ENCODE peak calls at places on chromosome 5, in ten cellular contexts. J is HepG2; Q is putamen; M is CD8-positive, alpha-beta memory T cell; K is stimulated activated CD4-positive, alpha-beta T cell treated with anti-CD3 and anti-CD28 coated beads, Interleukin-15, amount 100 ng/mL, for 1 hour; P is HT1080; I is NCI-H1105 treated with DMSO at 0.1 percent for 48 hours; N is posterior cingulate gyrus; R is neuronal stem cell; V is dorsolateral prefrontal cortex. Z is an unnamed sample.

GRCh38 chr5:163409384-163409783 is 28.0 kb upstream of the CCNG1 start:
- DNase-seq in J (no peak), Q (no peak), M (no peak), K (no peak), P (no peak), I (no peak), N (no peak), R (no peak), V (no peak), Z (no peak)

GRCh38 chr5:175663191-175664184 is 5.6 kb downstream of the HRH2 start:
- DNase-seq in J (no peak), Q (no peak), M (no peak), K (no peak), P (no peak), I (no peak), N (no peak), R (no peak), V (no peak), Z (no peak)

GRCh38 chr5:133890308-133890707 is 78.1 kb downstream of the C5orf15 start:
- DNase-seq in J (no peak), Q (no peak), M (no peak), K (no peak), P (no peak), I (no peak), N (no peak), R (no peak), V (no peak), Z (no peak)

GRCh38 chr5:152271420-152271819 is 133.7 kb downstream of the NMUR2 start:
- DNase-seq in J (peak; percentile 23), Q (no peak), M (no peak), K (no peak), P (peak; percentile 20), I (peak; percentile 3), N (no peak), R (peak; percentile 12), V (no peak), Z (peak; percentile 53)

GRCh38 chr5:51476456-51476855 is 93.2 kb downstream of the ISL1 start:
- DNase-seq in J (no peak), Q (no peak), M (no peak), K (no peak), P (no peak), I (no peak), N (no peak), R (no peak), V (no peak), Z (no peak)

GRCh38 chr5:65209341-65209740 is 272.4 kb downstream of the ADAMTS6 start:
- DNase-seq in J (no peak), Q (no peak), M (no peak), K (no peak), P (peak; percentile 95), I (no peak), N (no peak), R (no peak), V (no peak), Z (no peak)

GRCh38 chr5:175778951-175779475 is 92.4 kb upstream of the CPLX2 start:
- DNase-seq in J (peak; percentile 29), Q (no peak), M (no peak), K (no peak), P (peak; percentile 57), I (peak; percentile 88), N (peak; percentile 68), R (no peak), V (peak; percentile 61), Z (no peak)

GRCh38 chr5:133109655-133110483 is 58.1 kb downstream of the HSPA4 start:
- DNase-seq in J (no peak), Q (no peak), M (no peak), K (no peak), P (no peak), I (no peak), N (no peak), R (no peak), V (no peak), Z (no peak)

GRCh38 chr5:179908528-179908927 is 831 bp upstream of the TBC1D9B start:
- DNase-seq in J (peak; percentile 32), Q (no peak), M (no peak), K (no peak), P (no peak), I (no peak), N (no peak), R (no peak), V (no peak), Z (peak; percentile 75)

GRCh38 chr5:16812911-16813310 is 123.2 kb downstream of the MYO10 start:
- DNase-seq in J (peak; percentile 58), Q (no peak), M (no peak), K (no peak), P (peak; percentile 47), I (no peak), N (no peak), R (no peak), V (no peak), Z (no peak)

GRCh38 chr5:100706796-100707195 is 171.6 kb downstream of the FAM174A start:
- DNase-seq in J (no peak), Q (no peak), M (no peak), K (no peak), P (no peak), I (no peak), N (no peak), R (no peak), V (no peak), Z (no peak)

GRCh38 chr5:37926732-37927131 is 86.9 kb upstream of the GDNF start:
- DNase-seq in J (no peak), Q (no peak), M (no peak), K (no peak), P (peak; percentile 14), I (no peak), N (no peak), R (no peak), V (no peak), Z (no peak)

GRCh38 chr5:149326611-149327010 is 18.7 kb upstream of the GRPEL2 start:
- DNase-seq in J (no peak), Q (no peak), M (no peak), K (no peak), P (no peak), I (no peak), N (no peak), R (no peak), V (no peak), Z (no peak)

GRCh38 chr5:169290895-169291294 is 10.0 kb downstream of the SLIT3 start:
- DNase-seq in J (no peak), Q (no peak), M (no peak), K (no peak), P (peak; percentile 36), I (no peak), N (no peak), R (no peak), V (no peak), Z (no peak)

GRCh38 chr5:177171961-177172360 is 38.4 kb downstream of the NSD1 start:
- DNase-seq in J (no peak), Q (no peak), M (no peak), K (no peak), P (no peak), I (no peak), N (no peak), R (no peak), V (no peak), Z (no peak)

GRCh38 chr5:136192526-136193395 is at the start of gene SMIM32:
- DNase-seq in J (peak; percentile 24), Q (no peak), M (no peak), K (no peak), P (no peak), I (peak; percentile 31), N (peak; percentile 45), R (peak; percentile 51), V (peak; percentile 51), Z (peak; percentile 77)

GRCh38 chr5:116872486-116872885 is 297.9 kb upstream of the SEMA6A start:
- DNase-seq in J (no peak), Q (no peak), M (no peak), K (no peak), P (no peak), I (no peak), N (no peak), R (no peak), V (no peak), Z (no peak)

Z was measured in ecto neural progenitor cell.